ENCODE peak calls at places on chromosome 2, in ten cellular contexts. R is GM10248; I is ovary; W is activated naive CD4-positive, alpha-beta T cell treated with Interleukin-2 at 50 U/mL for 16 hours; P is lung; A is ELR; L is astrocyte of the spinal cord; C is nephron progenitor cell; E is OCI-LY7; G is tibial nerve. S is an unnamed sample.

GRCh38 chr2:225559090-225559489 is 159.6 kb downstream of the NYAP2 start:
- DNase-seq in L (no peak), W (no peak), C (no peak), R (no peak), I (no peak), E (no peak), G (no peak), P (no peak), A (no peak), S (no peak)

GRCh38 chr2:174729797-174730529 is 34.3 kb downstream of the CHRNA1 start:
- DNase-seq in W (peak; percentile 54), E (no peak), L (no peak), I (no peak), R (no peak), P (no peak), G (no peak), C (no peak), A (peak; percentile 33), S (peak; percentile 21)

GRCh38 chr2:216426938-216427337 is 14.7 kb downstream of the SMARCAL1 start:
- DNase-seq in L (peak; percentile 58), G (no peak), P (no peak), R (no peak), E (no peak), I (no peak), C (no peak), W (no peak), A (peak; percentile 86), S (no peak)

GRCh38 chr2:108396845-108397244 is 19.1 kb downstream of the SULT1C4 start:
- DNase-seq in A (peak; percentile 73), E (peak; percentile 33), G (peak; percentile 8), R (no peak), P (no peak), W (no peak), L (peak; percentile 42), I (no peak), C (no peak), S (no peak)

GRCh38 chr2:240619506-240620148 is 5.7 kb upstream of the GPR35 start:
- DNase-seq in R (peak; percentile 61), A (peak; percentile 6), E (no peak), G (no peak), L (no peak), C (no peak), W (no peak), P (no peak), I (peak; percentile 27), S (peak; percentile 12)

GRCh38 chr2:74540291-74540690 is 10.6 kb downstream of the HTRA2 start:
- DNase-seq in W (no peak), I (no peak), G (peak; percentile 48), L (no peak), R (no peak), E (no peak), P (no peak), A (no peak), C (no peak), S (no peak)

GRCh38 chr2:186542002-186542401 is 47.9 kb upstream of the ITGAV start:
- DNase-seq in W (no peak), A (no peak), E (no peak), P (no peak), C (no peak), G (no peak), L (no peak), I (no peak), R (no peak), S (no peak)

GRCh38 chr2:163573652-163574051 is 162.2 kb downstream of the FIGN start:
- DNase-seq in P (no peak), L (no peak), E (no peak), W (no peak), R (no peak), A (no peak), G (no peak), I (no peak), C (no peak), S (no peak)

GRCh38 chr2:160613466-160614153 is 120.0 kb upstream of the RBMS1 start:
- DNase-seq in I (no peak), P (no peak), E (no peak), L (peak; percentile 88), W (no peak), A (peak; percentile 89), G (no peak), C (no peak), R (no peak), S (no peak)

GRCh38 chr2:96860065-96861029 is 2.5 kb upstream of the ANKRD39 start:
- DNase-seq in G (no peak), A (no peak), C (no peak), L (no peak), W (peak; percentile 63), R (no peak), E (no peak), P (no peak), I (no peak), S (no peak)

GRCh38 chr2:25557179-25558036 is 116.0 kb downstream of the DTNB start:
- DNase-seq in I (no peak), L (no peak), C (no peak), W (no peak), P (no peak), E (peak; percentile 27), A (peak; percentile 13), G (no peak), R (peak; percentile 42), S (no peak)

GRCh38 chr2:99926986-99927385 is 215.4 kb downstream of the AFF3 start:
- DNase-seq in R (no peak), P (no peak), G (no peak), W (no peak), I (no peak), E (no peak), C (no peak), A (peak; percentile 82), L (peak; percentile 34), S (no peak)

GRCh38 chr2:211093743-211094303 is 537.4 kb downstream of the CPS1 start:
- DNase-seq in I (no peak), C (no peak), L (no peak), E (peak; percentile 16), W (no peak), R (no peak), P (no peak), A (peak; percentile 44), G (no peak), S (no peak)

GRCh38 chr2:204717591-204717990 is 172.3 kb downstream of the PARD3B start:
- DNase-seq in E (no peak), L (no peak), A (no peak), P (no peak), C (no peak), R (no peak), I (no peak), W (no peak), G (no peak), S (no peak)

GRCh38 chr2:136375017-136375901 is 257.3 kb upstream of the CXCR4 start:
- DNase-seq in P (no peak), C (no peak), I (no peak), W (no peak), A (no peak), L (no peak), G (no peak), R (no peak), E (no peak), S (peak; percentile 83)

GRCh38 chr2:155209696-155210449 is 511.4 kb downstream of the KCNJ3 start:
- DNase-seq in W (no peak), A (no peak), P (no peak), R (no peak), E (no peak), C (no peak), I (no peak), G (no peak), L (no peak), S (no peak)

GRCh38 chr2:205865794-205866490 is 183.6 kb downstream of the NRP2 start:
- DNase-seq in G (no peak), L (no peak), I (no peak), A (peak; percentile 8), R (no peak), P (no peak), W (no peak), E (no peak), C (no peak), S (no peak)

GRCh38 chr2:160294339-160294803 is 94.3 kb upstream of the ITGB6 start:
- DNase-seq in G (peak; percentile 72), E (no peak), I (peak; percentile 67), R (no peak), C (no peak), W (peak; percentile 44), A (peak; percentile 88), P (peak; percentile 65), L (peak; percentile 81), S (peak; percentile 78)

GRCh38 chr2:219480004-219480403 is 18.7 kb upstream of the GMPPA start:
- DNase-seq in A (no peak), I (no peak), C (no peak), E (no peak), G (no peak), R (no peak), W (no peak), L (no peak), P (no peak), S (no peak)

GRCh38 chr2:66814916-66815315 is 380.0 kb downstream of the MEIS1 start:
- DNase-seq in L (no peak), P (no peak), E (no peak), C (no peak), A (no peak), G (no peak), R (no peak), I (no peak), W (no peak), S (no peak)

GRCh38 chr2:143572421-143572820 is 443.2 kb downstream of the ARHGAP15 start:
- DNase-seq in I (no peak), P (no peak), W (no peak), L (no peak), E (no peak), G (no peak), A (no peak), R (no peak), C (no peak), S (no peak)

GRCh38 chr2:197889041-197889440 is 84.6 kb downstream of the PLCL1 start:
- DNase-seq in G (peak; percentile 28), L (peak; percentile 48), I (no peak), P (no peak), A (peak; percentile 80), W (peak; percentile 10), C (no peak), R (peak; percentile 50), E (peak; percentile 50), S (no peak)